ENCODE peak calls at places on chromosomes 12 and 14, in eight cellular contexts. O, S, Y, X, D, R, Q and W are unnamed samples.

GRCh38 chr14:72716471-72716870 is 177.4 kb downstream of the DPF3 start:
- DNase-seq in O (peak), S (no peak), Y (no peak), X (no peak), D (no peak), R (no peak), Q (no peak), W (no peak)

GRCh38 chr12:28781671-28782652 is 367.1 kb upstream of the FAR2 start:
- DNase-seq in O (peak), S (no peak), Y (no peak), X (no peak), D (no peak), R (no peak), Q (no peak), W (no peak)

GRCh38 chr12:55996715-55997534 is at the start of gene SUOX:
- DNase-seq in O (peak), S (peak), Y (peak), X (peak), D (peak), R (peak), Q (peak), W (peak)

GRCh38 chr12:50932787-50933280 is 19.5 kb upstream of the HIGD1C start:
- DNase-seq in O (no peak), S (no peak), Y (no peak), X (no peak), D (no peak), R (no peak), Q (no peak), W (no peak)

GRCh38 chr14:61876362-61877049 is 114.3 kb downstream of the SNAPC1 start:
- DNase-seq in O (no peak), S (no peak), Y (no peak), X (no peak), D (no peak), R (no peak), Q (no peak), W (no peak)

GRCh38 chr14:103697196-103697595 is 18.1 kb downstream of the XRCC3 start:
- DNase-seq in O (no peak), S (no peak), Y (no peak), X (no peak), D (no peak), R (no peak), Q (no peak), W (no peak)

GRCh38 chr14:76203086-76204001 is 51.6 kb downstream of the GPATCH2L start:
- DNase-seq in O (peak), S (no peak), Y (no peak), X (peak), D (no peak), R (no peak), Q (no peak), W (no peak)

GRCh38 chr12:31245822-31246469 is 80.0 kb downstream of the SINHCAF start:
- DNase-seq in O (peak), S (no peak), Y (peak), X (no peak), D (no peak), R (no peak), Q (peak), W (no peak)

GRCh38 chr14:72546359-72547035 is 347.4 kb downstream of the DPF3 start:
- DNase-seq in O (no peak), S (no peak), Y (no peak), X (no peak), D (no peak), R (peak), Q (no peak), W (no peak)

GRCh38 chr12:42584539-42585174 is 4.9 kb downstream of the PRICKLE1 start:
- DNase-seq in O (no peak), S (no peak), Y (no peak), X (no peak), D (no peak), R (no peak), Q (no peak), W (no peak)

GRCh38 chr12:109789649-109790048 is 43.5 kb downstream of the TRPV4 start:
- DNase-seq in O (no peak), S (no peak), Y (no peak), X (no peak), D (no peak), R (no peak), Q (no peak), W (no peak)

GRCh38 chr14:63890553-63890952 is 37.7 kb downstream of the SYNE2 start:
- DNase-seq in O (no peak), S (no peak), Y (no peak), X (no peak), D (no peak), R (no peak), Q (no peak), W (no peak)

GRCh38 chr12:6946920-6947374 is 3.1 kb downstream of the C12orf57 start:
- DNase-seq in O (no peak), S (no peak), Y (no peak), X (no peak), D (no peak), R (no peak), Q (no peak), W (no peak)

GRCh38 chr14:96624661-96625435 is 122.7 kb downstream of the PAPOLA start:
- DNase-seq in O (no peak), S (no peak), Y (peak), X (no peak), D (no peak), R (no peak), Q (peak), W (no peak)

GRCh38 chr12:38932320-38932719 is 26.9 kb upstream of the CPNE8 start:
- DNase-seq in O (no peak), S (no peak), Y (no peak), X (no peak), D (no peak), R (no peak), Q (no peak), W (no peak)

GRCh38 chr12:24561411-24561871 is 387.5 kb downstream of the BCAT1 start:
- DNase-seq in O (peak), S (no peak), Y (no peak), X (no peak), D (no peak), R (peak), Q (peak), W (no peak)

DNA sequence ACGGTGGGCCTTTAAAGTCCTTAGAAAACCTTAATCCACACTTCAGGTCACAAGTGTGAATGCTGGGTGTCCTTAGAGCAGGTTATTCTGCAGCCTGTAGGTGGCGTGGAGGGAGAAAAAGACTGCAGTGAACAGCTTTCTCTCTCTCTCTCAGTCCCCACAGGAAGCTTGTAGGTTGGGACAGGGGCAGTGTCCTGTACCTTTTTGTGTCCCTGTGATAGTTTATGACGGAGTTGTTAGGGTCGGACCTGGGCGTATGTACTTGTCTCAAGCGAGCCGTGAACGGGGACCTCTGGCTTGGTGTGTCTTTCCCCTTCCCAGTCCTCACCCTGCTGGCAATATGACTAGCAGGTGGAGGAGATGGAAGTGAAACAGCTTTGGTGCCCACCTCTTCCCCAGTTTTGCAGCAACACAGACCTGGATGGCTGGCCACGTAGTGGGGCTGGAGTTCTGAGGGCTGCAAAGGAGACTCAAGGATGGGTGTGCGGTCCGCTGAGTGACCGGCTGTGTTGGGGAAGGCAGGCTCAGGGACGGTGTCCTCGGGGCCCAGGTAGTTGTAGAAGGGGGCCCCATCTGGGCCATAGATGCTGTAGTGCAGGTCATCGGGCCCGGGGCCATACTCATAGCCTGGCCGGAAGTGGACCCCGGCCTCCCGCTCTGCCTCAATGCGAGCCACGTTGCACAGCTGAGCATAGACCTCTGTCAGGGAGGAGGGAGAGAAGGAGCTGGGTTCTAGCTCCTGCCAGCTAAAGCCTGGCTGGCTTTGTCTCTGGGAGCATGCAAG is 8.9 kb downstream of the ISCA2 start:
- DNase-seq in O (peak), S (no peak), Y (peak), X (no peak), D (no peak), R (no peak), Q (peak), W (no peak)
- TF ChIP-seq CTCF in O (peak), S (peak), Y (peak), X (peak), D (peak), R (peak), Q (peak), W (peak)

DNA sequence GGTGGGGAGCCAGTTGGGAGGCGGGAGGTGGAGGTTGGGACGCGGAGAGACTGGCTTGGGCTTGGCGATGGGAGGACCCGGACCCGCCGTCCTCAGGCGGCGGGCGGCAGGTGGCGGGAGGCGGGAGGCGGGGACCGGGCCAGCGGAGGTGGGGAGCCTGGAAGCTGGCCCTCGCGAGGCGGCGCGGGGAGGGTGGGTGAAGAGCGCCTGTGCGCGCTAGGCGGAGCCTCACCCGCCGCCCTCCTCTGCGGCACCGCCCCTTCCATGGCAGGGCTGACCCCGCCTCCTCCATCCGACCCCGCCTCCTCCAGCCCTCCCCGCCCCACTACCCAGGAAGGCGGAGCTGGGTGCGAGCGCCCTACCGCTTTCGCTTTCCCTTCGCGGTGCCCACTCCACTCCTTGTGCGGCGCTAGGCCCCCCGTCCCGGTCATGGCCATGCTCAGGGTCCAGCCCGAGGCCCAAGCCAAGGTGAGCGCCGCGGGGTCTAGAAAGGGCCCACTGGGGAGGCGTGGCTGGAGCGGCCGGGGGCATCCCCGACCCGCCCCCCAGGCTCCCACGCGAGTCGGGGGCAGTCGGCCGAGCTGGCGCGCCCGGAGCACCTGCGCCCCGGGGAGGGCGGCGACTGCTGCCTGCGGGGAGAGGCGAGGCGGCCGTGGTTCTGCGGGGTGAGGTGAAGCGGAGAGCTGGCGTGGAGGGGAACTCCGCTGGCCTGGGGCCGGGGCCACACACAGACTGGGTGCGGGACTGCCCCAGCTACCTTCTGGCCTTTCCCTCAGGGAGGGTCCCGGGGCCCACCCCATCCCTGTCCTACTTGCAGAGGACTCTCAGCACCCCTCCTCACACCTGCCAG is at the start of gene PSME1:
- DNase-seq in O (peak), S (peak), Y (peak), X (no peak), D (peak), R (peak), Q (peak), W (peak)
- TF ChIP-seq CTCF in O (no peak), S (no peak), Y (no peak), X (no peak), D (no peak), R (no peak), Q (no peak), W (no peak)

DNA sequence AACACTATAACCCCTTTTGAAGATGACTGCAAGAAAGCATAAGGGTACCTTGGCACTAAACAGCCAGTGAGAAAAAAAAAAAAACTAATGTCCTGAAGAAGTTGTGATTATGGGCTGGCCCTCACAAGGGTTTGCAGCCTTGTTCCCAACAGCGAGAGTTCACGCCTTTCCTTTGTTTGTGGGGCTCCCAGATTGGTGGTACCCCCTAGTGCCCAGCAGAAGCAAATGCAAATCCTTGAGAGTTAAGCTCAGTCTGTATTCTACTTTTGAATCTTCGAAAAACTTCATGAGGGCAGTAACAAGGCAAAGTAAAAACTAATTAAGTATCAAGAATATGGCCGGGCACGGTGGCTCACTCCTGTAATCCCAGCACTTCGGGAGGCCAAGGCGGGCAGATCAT is 238.9 kb upstream of the LMO3 start:
- DNase-seq in O (no peak), S (no peak), Y (peak), X (no peak), D (no peak), R (no peak), Q (peak), W (no peak)
- TF ChIP-seq CTCF in O (no peak), S (peak), Y (peak), X (no peak), D (no peak), R (no peak), Q (peak), W (no peak)

GRCh38 chr14:68862954-68863594 is 70.2 kb upstream of the ZFP36L1 start:
- DNase-seq in O (peak), S (peak), Y (peak), X (peak), D (peak), R (peak), Q (peak), W (peak)
- TF ChIP-seq CTCF in O (peak), S (peak), Y (peak), X (peak), D (peak), R (peak), Q (peak), W (peak)

GRCh38 chr12:108594-108993 is 42.0 kb downstream of the IQSEC3 start:
- DNase-seq in O (no peak), S (no peak), Y (no peak), X (no peak), D (peak), R (no peak), Q (no peak), W (peak)

GRCh38 chr12:104573-105081 is 38.1 kb downstream of the IQSEC3 start:
- DNase-seq in O (no peak), S (no peak), Y (peak), X (no peak), D (peak), R (peak), Q (peak), W (no peak)

GRCh38 chr12:105696-106095 is 39.1 kb downstream of the IQSEC3 start:
- DNase-seq in O (no peak), S (no peak), Y (no peak), X (no peak), D (no peak), R (no peak), Q (no peak), W (peak)

GRCh38 chr12:103169-103981 is 36.8 kb downstream of the IQSEC3 start:
- DNase-seq in O (no peak), S (peak), Y (peak), X (no peak), D (no peak), R (no peak), Q (peak), W (peak)

DNA sequence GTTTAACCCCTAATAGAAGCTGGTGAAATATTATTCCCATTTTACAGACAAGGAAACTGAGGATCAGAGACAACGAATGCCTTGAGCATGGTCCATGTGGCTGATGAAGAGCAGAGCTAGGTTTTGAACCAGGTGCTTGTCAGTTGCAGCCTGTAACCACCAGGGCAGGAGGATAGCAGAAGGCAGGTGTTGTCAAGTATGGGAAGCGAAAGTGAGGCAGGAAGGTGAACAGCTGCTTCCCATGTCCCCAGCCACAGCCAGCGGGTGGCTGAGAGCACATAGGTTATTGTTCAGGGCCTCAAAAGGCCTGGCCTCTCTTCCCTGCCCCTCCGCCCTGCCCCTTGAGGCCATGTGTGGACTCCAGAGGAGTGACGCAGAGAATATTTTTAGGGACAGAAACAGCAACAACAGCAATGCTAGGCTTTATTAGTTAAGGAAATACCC is 39.6 kb downstream of the IQSEC3 start:
- DNase-seq in O (no peak), S (peak), Y (peak), X (no peak), D (no peak), R (peak), Q (peak), W (peak)
- TF ChIP-seq CTCF in O (no peak), S (peak), Y (peak), X (no peak), D (no peak), R (no peak), Q (peak), W (no peak)

GRCh38 chr12:130458341-130458740 is 120.7 kb downstream of the PIWIL1 start:
- DNase-seq in O (no peak), S (no peak), Y (no peak), X (no peak), D (no peak), R (no peak), Q (no peak), W (no peak)

GRCh38 chr12:130462558-130462924 is 124.9 kb downstream of the PIWIL1 start:
- DNase-seq in O (no peak), S (no peak), Y (no peak), X (no peak), D (no peak), R (no peak), Q (no peak), W (no peak)

GRCh38 chr12:130461868-130462557 is 124.3 kb downstream of the PIWIL1 start:
- DNase-seq in O (no peak), S (no peak), Y (no peak), X (no peak), D (no peak), R (no peak), Q (peak), W (no peak)

GRCh38 chr12:130460611-130461478 is 123.2 kb downstream of the PIWIL1 start:
- DNase-seq in O (no peak), S (no peak), Y (no peak), X (no peak), D (no peak), R (no peak), Q (no peak), W (no peak)

GRCh38 chr12:130459916-130460315 is 122.2 kb downstream of the PIWIL1 start:
- DNase-seq in O (no peak), S (no peak), Y (no peak), X (no peak), D (no peak), R (no peak), Q (no peak), W (no peak)
- TF ChIP-seq CTCF in O (no peak), S (no peak), Y (peak), X (no peak), D (no peak), R (no peak), Q (no peak), W (no peak)

DNA sequence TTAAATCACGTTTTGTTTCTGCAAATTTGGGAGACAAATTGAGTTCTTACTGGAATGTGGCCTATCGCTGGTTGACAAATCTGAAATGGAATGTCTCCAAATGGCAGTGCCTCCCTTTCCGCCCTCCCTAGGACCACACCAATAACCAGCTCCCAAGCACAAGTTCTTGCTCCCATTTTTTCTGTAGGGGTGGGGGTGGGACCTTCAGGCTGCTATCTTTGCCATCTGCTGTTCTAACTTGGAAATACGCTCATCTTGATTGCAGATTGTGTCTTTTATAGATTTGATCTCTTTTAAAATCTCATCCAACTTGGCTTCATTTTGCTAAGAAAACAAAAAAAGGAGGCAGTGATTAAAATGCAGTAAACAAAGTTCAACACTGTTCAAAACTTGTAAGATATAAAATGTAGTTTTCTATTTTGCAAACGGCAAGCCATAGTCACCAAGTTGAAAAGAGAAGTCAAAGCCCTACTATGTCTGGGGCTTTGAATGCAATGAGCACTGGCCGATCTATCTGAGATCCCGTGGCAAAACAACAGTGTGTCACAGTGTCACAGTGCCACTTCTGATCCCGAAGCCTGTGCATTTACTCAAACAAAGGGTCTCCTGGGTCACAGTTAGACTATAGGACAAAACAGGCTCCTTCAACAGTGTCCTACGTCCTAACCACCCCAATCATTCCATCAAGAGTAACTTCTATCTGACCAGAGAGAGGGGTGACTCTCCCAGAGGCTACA is 13.7 kb upstream of the SELPLG start:
- DNase-seq in O (no peak), S (no peak), Y (peak), X (no peak), D (no peak), R (no peak), Q (no peak), W (no peak)
- TF ChIP-seq CTCF in O (no peak), S (peak), Y (peak), X (no peak), D (no peak), R (no peak), Q (no peak), W (no peak)

GRCh38 chr14:35987731-35988130 is 161.6 kb downstream of the BRMS1L start:
- DNase-seq in O (no peak), S (no peak), Y (no peak), X (no peak), D (no peak), R (no peak), Q (no peak), W (no peak)

GRCh38 chr14:35988972-35989690 is 163.0 kb downstream of the BRMS1L start:
- DNase-seq in O (no peak), S (no peak), Y (no peak), X (no peak), D (no peak), R (no peak), Q (no peak), W (no peak)

GRCh38 chr14:35988550-35988949 is 162.4 kb downstream of the BRMS1L start:
- DNase-seq in O (no peak), S (no peak), Y (no peak), X (no peak), D (no peak), R (no peak), Q (no peak), W (no peak)

GRCh38 chr14:35986219-35986573 is 160.1 kb downstream of the BRMS1L start:
- DNase-seq in O (no peak), S (no peak), Y (no peak), X (no peak), D (no peak), R (no peak), Q (no peak), W (no peak)

GRCh38 chr14:35985504-35986218 is 159.5 kb downstream of the BRMS1L start:
- DNase-seq in O (no peak), S (peak), Y (no peak), X (no peak), D (no peak), R (no peak), Q (peak), W (no peak)
- TF ChIP-seq CTCF in O (no peak), S (peak), Y (no peak), X (no peak), D (no peak), R (no peak), Q (peak), W (no peak)